ENCODE peak calls at places on chromosome 2, in five cellular contexts. F is DND-41, V is body of pancreas, R is gastrocnemius medialis, S is foreskin keratinocyte. I is an unnamed sample.

GRCh38 chr2:129374452-129374851 is 605.0 kb upstream of the RAB6C start:
- ATAC-seq in R (no peak), V (no peak), F (peak), S (no peak), I (no peak)

GRCh38 chr2:3505771-3506170 is 13.6 kb downstream of the ADI1 start:
- ATAC-seq in R (peak), F (no peak), S (no peak), V (peak), I (no peak)

GRCh38 chr2:47177042-47177565 is 22.0 kb upstream of the STPG4 start:
- ATAC-seq in S (no peak), V (peak), F (no peak), R (no peak), I (no peak)

GRCh38 chr2:100955226-100955625 is 46.9 kb upstream of the RPL31 start:
- ATAC-seq in S (no peak), V (no peak), R (no peak), F (no peak), I (no peak)

GRCh38 chr2:48856144-48856543 is 100.6 kb upstream of the LHCGR start:
- ATAC-seq in F (no peak), R (no peak), V (no peak), S (no peak), I (no peak)

GRCh38 chr2:47373747-47374146 is 29.2 kb upstream of the MSH2 start:
- ATAC-seq in V (no peak), R (no peak), S (no peak), F (no peak), I (no peak)

GRCh38 chr2:217773539-217773938 is 229.3 kb downstream of the TNS1 start:
- ATAC-seq in F (no peak), V (no peak), S (no peak), R (no peak), I (no peak)

GRCh38 chr2:1891971-1892486 is 147.7 kb upstream of the PXDN start:
- ATAC-seq in R (no peak), F (no peak), S (no peak), V (no peak), I (no peak)

GRCh38 chr2:101435011-101435862 is 39.7 kb downstream of the RFX8 start:
- ATAC-seq in F (peak), S (peak), R (no peak), V (no peak), I (no peak)

GRCh38 chr2:88668862-88669261 is 22.6 kb upstream of the RPIA start:
- ATAC-seq in F (no peak), S (no peak), R (no peak), V (no peak), I (no peak)

GRCh38 chr2:170113168-170113567 is 64.8 kb upstream of the MYO3B start:
- ATAC-seq in F (no peak), V (no peak), R (no peak), S (no peak), I (no peak)

GRCh38 chr2:84716564-84716963 is 164.3 kb downstream of the TRABD2A start:
- ATAC-seq in S (no peak), V (no peak), R (no peak), F (no peak), I (no peak)

GRCh38 chr2:19214682-19215391 is 143.6 kb downstream of the OSR1 start:
- ATAC-seq in R (no peak), F (no peak), S (no peak), V (no peak), I (no peak)

GRCh38 chr2:187316040-187316439 is 132.0 kb downstream of the CALCRL start:
- ATAC-seq in R (no peak), F (no peak), V (no peak), S (no peak), I (no peak)

GRCh38 chr2:231715988-231716616 is 7.8 kb downstream of the PTMA start:
- ATAC-seq in S (no peak), F (no peak), R (no peak), V (no peak), I (no peak)

GRCh38 chr2:104240984-104241383 is 612.9 kb upstream of the POU3F3 start:
- ATAC-seq in R (no peak), S (no peak), F (no peak), V (no peak), I (no peak)

GRCh38 chr2:1731512-1731962 is 12.8 kb downstream of the PXDN start:
- ATAC-seq in S (peak), F (no peak), V (no peak), R (peak), I (peak)

GRCh38 chr2:26532301-26533250 is 54.7 kb upstream of the OTOF start:
- ATAC-seq in F (no peak), V (no peak), R (no peak), S (no peak), I (no peak)

GRCh38 chr2:14735696-14736095 is 103.2 kb downstream of the LRATD1 start:
- ATAC-seq in V (no peak), F (no peak), S (no peak), R (no peak), I (no peak)

GRCh38 chr2:174761837-174762236 is 2.4 kb downstream of the CHRNA1 start:
- ATAC-seq in S (no peak), V (no peak), F (no peak), R (no peak), I (no peak)

GRCh38 chr2:83459456-83459855 is 999.6 kb downstream of the SUCLG1 start:
- ATAC-seq in S (no peak), R (no peak), V (no peak), F (no peak), I (no peak)

GRCh38 chr2:88637464-88637863 is 10.2 kb upstream of the EIF2AK3 start:
- ATAC-seq in V (no peak), S (no peak), R (no peak), F (no peak), I (no peak)

GRCh38 chr2:223762853-223763252 is 74.5 kb downstream of the AP1S3 start:
- ATAC-seq in S (no peak), R (no peak), F (no peak), V (no peak), I (no peak)

GRCh38 chr2:36287363-36288275 is 68.0 kb upstream of the CRIM1 start:
- ATAC-seq in R (no peak), F (no peak), V (no peak), S (peak), I (no peak)

GRCh38 chr2:110106642-110107041 is 9.0 kb downstream of the MALL start:
- ATAC-seq in S (no peak), F (no peak), R (no peak), V (peak), I (no peak)

GRCh38 chr2:230658577-230658876 is 54.1 kb upstream of the CAB39 start:
- ATAC-seq in S (no peak), V (no peak), R (no peak), F (no peak), I (no peak)

GRCh38 chr2:199384043-199384442 is 73.7 kb downstream of the SATB2 start:
- ATAC-seq in R (no peak), F (no peak), V (peak), S (peak), I (no peak)

GRCh38 chr2:84939426-84940087 is 31.4 kb upstream of the KCMF1 start:
- ATAC-seq in F (peak), R (no peak), V (peak), S (peak), I (no peak)

GRCh38 chr2:17918789-17919188 is 40.3 kb downstream of the KCNS3 start:
- ATAC-seq in F (no peak), S (peak), V (no peak), R (no peak), I (no peak)

GRCh38 chr2:125471963-125472362 is 1184.0 kb upstream of the GYPC start:
- ATAC-seq in F (no peak), R (no peak), V (no peak), S (no peak), I (no peak)

GRCh38 chr2:176129013-176129796 is at the start of gene HOXD8:
- ATAC-seq in F (no peak), R (peak), V (peak), S (peak), I (peak)
- H3K27ac ChIP-seq in F (no peak), R (peak), V (no peak), S (peak), I (no peak)

DNA sequence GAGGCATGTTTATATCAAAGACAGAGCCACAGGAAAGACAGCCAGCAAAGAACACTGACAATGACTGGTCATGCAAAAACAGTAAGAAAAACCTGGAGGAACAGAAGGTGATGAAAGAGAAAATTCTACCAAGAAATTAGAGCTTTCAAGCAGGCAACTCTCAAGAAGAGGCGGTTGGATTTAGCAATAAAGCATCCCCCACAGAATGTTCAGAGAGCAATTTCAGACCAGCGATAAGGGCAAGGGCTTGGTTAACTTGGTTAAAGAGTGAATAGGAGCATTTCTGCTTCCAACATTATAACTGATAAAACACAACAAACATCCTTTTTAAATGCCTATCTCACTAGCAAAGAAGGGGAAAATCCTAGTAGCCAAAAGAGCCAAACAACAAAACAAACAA is 68.0 kb upstream of the NCKAP5 start:
- ATAC-seq in R (no peak), V (no peak), S (no peak), F (no peak), I (no peak)
- TF ChIP-seq CTCF in R (no peak), V (no peak), S (no peak), F (no peak), I (no peak)

GRCh38 chr2:23859983-23860382 is 66.9 kb downstream of the ATAD2B start:
- ATAC-seq in F (no peak), S (no peak), R (no peak), V (no peak), I (no peak)
- H3K27ac ChIP-seq in F (no peak), S (no peak), R (no peak), V (no peak), I (no peak)

GRCh38 chr2:113799375-113799774 is 42.9 kb upstream of the SLC35F5 start:
- ATAC-seq in F (no peak), S (no peak), R (no peak), V (no peak), I (no peak)
- TF ChIP-seq CTCF in F (no peak), S (peak), R (no peak), V (no peak), I (no peak)

DNA sequence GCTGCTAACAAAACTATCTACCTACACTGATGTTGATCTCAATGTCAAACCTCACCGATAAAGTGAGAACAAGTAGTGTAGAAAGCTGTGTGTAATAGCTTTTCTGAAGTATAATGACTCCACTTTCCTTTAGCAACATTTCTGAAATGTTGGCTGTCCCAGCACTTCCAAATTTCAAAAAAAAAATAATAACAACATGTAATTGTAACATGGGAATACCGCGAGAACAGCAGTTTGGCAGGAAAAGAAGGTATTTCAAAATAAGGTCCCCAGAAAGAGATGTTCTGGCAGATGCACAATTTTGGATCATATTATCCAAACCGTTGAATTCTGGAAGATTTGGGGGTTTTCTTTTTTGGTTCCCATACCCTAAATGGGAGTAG is 352.0 kb downstream of the ARHGAP15 start:
- ATAC-seq in R (peak), S (no peak), F (no peak), V (no peak), I (peak)
- H3K27ac ChIP-seq in R (peak), S (no peak), F (no peak), V (no peak), I (peak)

GRCh38 chr2:168848220-168848619 is 42.0 kb downstream of the SPC25 start:
- ATAC-seq in R (peak), V (no peak), S (no peak), F (no peak), I (no peak)

GRCh38 chr2:168850846-168851245 is 39.4 kb downstream of the SPC25 start:
- ATAC-seq in S (no peak), V (no peak), F (no peak), R (no peak), I (no peak)

GRCh38 chr2:168852487-168852886 is 37.7 kb downstream of the SPC25 start:
- ATAC-seq in V (no peak), F (no peak), R (no peak), S (no peak), I (no peak)

GRCh38 chr2:168851674-168852320 is 38.4 kb downstream of the SPC25 start:
- ATAC-seq in R (peak), V (no peak), F (no peak), S (peak), I (no peak)

GRCh38 chr2:168849610-168850009 is 40.6 kb downstream of the SPC25 start:
- ATAC-seq in V (peak), F (peak), R (no peak), S (no peak), I (no peak)
- TF ChIP-seq CTCF in V (peak), F (peak), R (peak), S (no peak), I (no peak)

GRCh38 chr2:131076707-131077106 is 16.6 kb downstream of the FAM168B start:
- ATAC-seq in V (no peak), R (no peak), F (no peak), S (no peak), I (no peak)
- H3K27ac ChIP-seq in V (no peak), R (peak), F (no peak), S (no peak), I (no peak)

DNA sequence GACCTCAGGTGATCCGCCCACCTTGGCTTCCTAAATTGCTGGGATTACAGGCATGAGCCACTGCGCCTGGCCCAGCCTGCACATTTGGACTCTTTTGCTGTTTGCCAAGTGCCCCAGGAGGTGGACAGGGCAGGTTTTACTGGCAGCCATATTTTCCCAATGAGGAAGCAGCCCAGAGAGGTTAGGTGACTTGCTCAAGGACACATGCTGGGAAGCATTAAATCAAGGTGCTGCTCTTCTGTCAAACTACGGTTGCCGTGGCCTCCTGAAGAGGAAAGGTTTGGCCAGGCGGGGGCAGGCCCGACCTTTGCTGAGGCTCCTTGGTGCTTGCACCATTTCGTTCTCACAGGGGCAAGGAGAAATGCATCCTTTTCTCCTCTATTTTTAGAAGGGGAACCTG is 44.0 kb downstream of the DNMT3A start:
- ATAC-seq in V (no peak), R (no peak), F (no peak), S (no peak), I (no peak)
- TF ChIP-seq CTCF in V (no peak), R (no peak), F (no peak), S (peak), I (no peak)

I was measured in gastroesophageal sphincter.